ENCODE peak calls at places on chromosomes 12 and 14, in four cellular contexts. R, B, I and D are unnamed samples.

GRCh38 chr14:105850853-105851581 is 324.6 kb downstream of the TMEM121 start:
- DNase-seq in R (no peak), B (peak; percentile 10), I (no peak), D (no peak)

GRCh38 chr14:92039073-92039719 is 663 bp downstream of the TRIP11 start:
- DNase-seq in R (peak; percentile 90), B (peak; percentile 69), I (no peak), D (peak; percentile 77)

GRCh38 chr12:94100990-94101901 is 47.1 kb upstream of the PLXNC1 start:
- DNase-seq in R (peak; percentile 79), B (peak; percentile 94), I (peak; percentile 63), D (peak; percentile 75)

GRCh38 chr12:77102691-77103090 is 37.3 kb upstream of the E2F7 start:
- DNase-seq in R (peak; percentile 92), B (no peak), I (no peak), D (peak; percentile 76)

GRCh38 chr12:57896437-57897201 is 44.7 kb upstream of the ATP23 start:
- DNase-seq in R (peak; percentile 65), B (peak; percentile 75), I (no peak), D (peak; percentile 70)

GRCh38 chr12:52280796-52281560 is 6.5 kb downstream of the KRT86 start:
- DNase-seq in R (peak; percentile 99), B (no peak), I (no peak), D (no peak)

GRCh38 chr12:108271951-108272729 is 67.0 kb downstream of the CMKLR1 start:
- DNase-seq in R (no peak), B (peak; percentile 40), I (no peak), D (no peak)

GRCh38 chr12:79559591-79559990 is 131.2 kb downstream of the PAWR start:
- DNase-seq in R (no peak), B (no peak), I (no peak), D (no peak)

GRCh38 chr12:64687816-64688599 is 71.2 kb downstream of the GNS start:
- DNase-seq in R (no peak), B (no peak), I (no peak), D (no peak)

GRCh38 chr14:20631821-20632389 is 9.6 kb downstream of the OR6S1 start:
- DNase-seq in R (peak; percentile 71), B (peak; percentile 44), I (no peak), D (peak; percentile 88)